ENCODE peak calls at places on chromosomes 3 and 15, in eight cellular contexts. One of them, this sample, is unnamed.

GRCh38 chr3:171525437-171525836 is 65.2 kb upstream of the TNIK start:
- DNase-seq in heart right ventricle: no peak
- DNase-seq in ovary: no peak
- DNase-seq in right lobe of liver: no peak
- DNase-seq in dorsolateral prefrontal cortex: no peak
- DNase-seq in AG04450: no peak
- DNase-seq in neural progenitor cell: no peak
- DNase-seq in astrocyte: no peak
- DNase-seq in this sample: no peak

GRCh38 chr3:196537319-196537984 is 22.3 kb upstream of the SMCO1 start:
- DNase-seq in heart right ventricle: no peak
- DNase-seq in ovary: no peak
- DNase-seq in right lobe of liver: no peak
- DNase-seq in dorsolateral prefrontal cortex: peak; percentile 25
- DNase-seq in AG04450: no peak
- DNase-seq in neural progenitor cell: peak; percentile 60
- DNase-seq in astrocyte: no peak
- DNase-seq in this sample: peak; percentile 43

GRCh38 chr3:112128843-112129727 is 4.0 kb downstream of the GCSAM start:
- DNase-seq in heart right ventricle: no peak
- DNase-seq in ovary: no peak
- DNase-seq in right lobe of liver: no peak
- DNase-seq in dorsolateral prefrontal cortex: no peak
- DNase-seq in AG04450: peak; percentile 16
- DNase-seq in neural progenitor cell: peak; percentile 6
- DNase-seq in astrocyte: peak; percentile 4
- DNase-seq in this sample: peak; percentile 82

GRCh38 chr3:102038477-102039142 is 189.3 kb downstream of the NFKBIZ start:
- DNase-seq in heart right ventricle: no peak
- DNase-seq in ovary: no peak
- DNase-seq in right lobe of liver: no peak
- DNase-seq in dorsolateral prefrontal cortex: no peak
- DNase-seq in AG04450: no peak
- DNase-seq in neural progenitor cell: no peak
- DNase-seq in astrocyte: no peak
- DNase-seq in this sample: no peak

GRCh38 chr3:54965746-54966145 is 37.9 kb upstream of the LRTM1 start:
- DNase-seq in heart right ventricle: no peak
- DNase-seq in ovary: no peak
- DNase-seq in right lobe of liver: no peak
- DNase-seq in dorsolateral prefrontal cortex: no peak
- DNase-seq in AG04450: peak; percentile 90
- DNase-seq in neural progenitor cell: no peak
- DNase-seq in astrocyte: peak; percentile 96
- DNase-seq in this sample: no peak

GRCh38 chr3:77795013-77795412 is 755.1 kb downstream of the ROBO2 start:
- DNase-seq in heart right ventricle: no peak
- DNase-seq in ovary: no peak
- DNase-seq in right lobe of liver: no peak
- DNase-seq in dorsolateral prefrontal cortex: no peak
- DNase-seq in AG04450: no peak
- DNase-seq in neural progenitor cell: peak; percentile 33
- DNase-seq in astrocyte: no peak
- DNase-seq in this sample: no peak

GRCh38 chr3:134483195-134483890 is 2.4 kb downstream of the ANAPC13 start:
- DNase-seq in heart right ventricle: no peak
- DNase-seq in ovary: no peak
- DNase-seq in right lobe of liver: no peak
- DNase-seq in dorsolateral prefrontal cortex: no peak
- DNase-seq in AG04450: peak; percentile 46
- DNase-seq in neural progenitor cell: no peak
- DNase-seq in astrocyte: peak; percentile 90
- DNase-seq in this sample: no peak

GRCh38 chr3:107450254-107450653 is 72.5 kb upstream of the BBX start:
- DNase-seq in heart right ventricle: no peak
- DNase-seq in ovary: no peak
- DNase-seq in right lobe of liver: no peak
- DNase-seq in dorsolateral prefrontal cortex: no peak
- DNase-seq in AG04450: no peak
- DNase-seq in neural progenitor cell: no peak
- DNase-seq in astrocyte: peak; percentile 26
- DNase-seq in this sample: no peak

GRCh38 chr3:53222183-53222901 is 33.5 kb downstream of the TKT start:
- DNase-seq in heart right ventricle: no peak
- DNase-seq in ovary: peak; percentile 17
- DNase-seq in right lobe of liver: no peak
- DNase-seq in dorsolateral prefrontal cortex: no peak
- DNase-seq in AG04450: no peak
- DNase-seq in neural progenitor cell: no peak
- DNase-seq in astrocyte: no peak
- DNase-seq in this sample: no peak

GRCh38 chr3:10395671-10396070 is 74.8 kb upstream of the SEC13 start:
- DNase-seq in heart right ventricle: no peak
- DNase-seq in ovary: no peak
- DNase-seq in right lobe of liver: no peak
- DNase-seq in dorsolateral prefrontal cortex: no peak
- DNase-seq in AG04450: no peak
- DNase-seq in neural progenitor cell: no peak
- DNase-seq in astrocyte: no peak
- DNase-seq in this sample: peak; percentile 42

GRCh38 chr3:124834723-124835718 is 52.1 kb downstream of the ITGB5 start:
- DNase-seq in heart right ventricle: no peak
- DNase-seq in ovary: peak; percentile 56
- DNase-seq in right lobe of liver: peak; percentile 65
- DNase-seq in dorsolateral prefrontal cortex: peak; percentile 48
- DNase-seq in AG04450: peak; percentile 96
- DNase-seq in neural progenitor cell: peak; percentile 62
- DNase-seq in astrocyte: peak; percentile 83
- DNase-seq in this sample: peak; percentile 30

GRCh38 chr3:141250828-141251227 is 19.2 kb downstream of the PXYLP1 start:
- DNase-seq in heart right ventricle: no peak
- DNase-seq in ovary: no peak
- DNase-seq in right lobe of liver: no peak
- DNase-seq in dorsolateral prefrontal cortex: no peak
- DNase-seq in AG04450: no peak
- DNase-seq in neural progenitor cell: no peak
- DNase-seq in astrocyte: peak; percentile 69
- DNase-seq in this sample: no peak

GRCh38 chr3:194952882-194953281 is 267.2 kb downstream of the FAM43A start:
- DNase-seq in heart right ventricle: no peak
- DNase-seq in ovary: no peak
- DNase-seq in right lobe of liver: no peak
- DNase-seq in dorsolateral prefrontal cortex: no peak
- DNase-seq in AG04450: no peak
- DNase-seq in neural progenitor cell: no peak
- DNase-seq in astrocyte: no peak
- DNase-seq in this sample: no peak

GRCh38 chr3:23945903-23946751 is 1.0 kb downstream of the NR1D2 start:
- DNase-seq in heart right ventricle: peak; percentile 99
- DNase-seq in ovary: peak; percentile 100
- DNase-seq in right lobe of liver: peak; percentile 98
- DNase-seq in dorsolateral prefrontal cortex: peak; percentile 95
- DNase-seq in AG04450: peak; percentile 77
- DNase-seq in neural progenitor cell: peak; percentile 99
- DNase-seq in astrocyte: peak; percentile 75
- DNase-seq in this sample: peak; percentile 98

GRCh38 chr3:155676252-155676981 is 68.5 kb downstream of the PLCH1 start:
- DNase-seq in heart right ventricle: no peak
- DNase-seq in ovary: peak; percentile 36
- DNase-seq in right lobe of liver: no peak
- DNase-seq in dorsolateral prefrontal cortex: peak; percentile 44
- DNase-seq in AG04450: no peak
- DNase-seq in neural progenitor cell: peak; percentile 13
- DNase-seq in astrocyte: peak; percentile 62
- DNase-seq in this sample: no peak

GRCh38 chr15:30791239-30791638 is 112.5 kb upstream of the FAN1 start:
- DNase-seq in heart right ventricle: no peak
- DNase-seq in ovary: no peak
- DNase-seq in right lobe of liver: no peak
- DNase-seq in dorsolateral prefrontal cortex: no peak
- DNase-seq in AG04450: no peak
- DNase-seq in neural progenitor cell: peak; percentile 17
- DNase-seq in astrocyte: no peak
- DNase-seq in this sample: no peak

GRCh38 chr3:169448501-169448900 is 215.0 kb downstream of the MECOM start:
- DNase-seq in heart right ventricle: no peak
- DNase-seq in ovary: no peak
- DNase-seq in right lobe of liver: no peak
- DNase-seq in dorsolateral prefrontal cortex: no peak
- DNase-seq in AG04450: no peak
- DNase-seq in neural progenitor cell: no peak
- DNase-seq in astrocyte: no peak
- DNase-seq in this sample: no peak

GRCh38 chr3:107431298-107432012 is 54.2 kb downstream of the CCDC54 start:
- DNase-seq in heart right ventricle: peak; percentile 68
- DNase-seq in ovary: peak; percentile 83
- DNase-seq in right lobe of liver: peak; percentile 81
- DNase-seq in dorsolateral prefrontal cortex: peak; percentile 77
- DNase-seq in AG04450: no peak
- DNase-seq in neural progenitor cell: peak; percentile 82
- DNase-seq in astrocyte: peak; percentile 59
- DNase-seq in this sample: peak; percentile 32

GRCh38 chr15:55254916-55255679 is 34.5 kb downstream of the RAB27A start:
- DNase-seq in heart right ventricle: no peak
- DNase-seq in ovary: no peak
- DNase-seq in right lobe of liver: no peak
- DNase-seq in dorsolateral prefrontal cortex: no peak
- DNase-seq in AG04450: no peak
- DNase-seq in neural progenitor cell: no peak
- DNase-seq in astrocyte: no peak
- DNase-seq in this sample: no peak
- H3K27ac ChIP-seq in heart right ventricle: peak overlapping the region; percentile 73
- H3K27ac ChIP-seq in ovary: no peak overlapping the region
- H3K27ac ChIP-seq in right lobe of liver: peak overlapping the region; percentile 28
- H3K27ac ChIP-seq in dorsolateral prefrontal cortex: no peak overlapping the region
- H3K27ac ChIP-seq in AG04450: no peak overlapping the region
- H3K27ac ChIP-seq in neural progenitor cell: no peak overlapping the region
- H3K27ac ChIP-seq in astrocyte: no peak overlapping the region
- H3K27ac ChIP-seq in this sample: peak overlapping the region; percentile 64

GRCh38 chr15:33980159-33980558 is 11.9 kb downstream of the CHRM5 start:
- DNase-seq in heart right ventricle: no peak
- DNase-seq in ovary: no peak
- DNase-seq in right lobe of liver: no peak
- DNase-seq in dorsolateral prefrontal cortex: no peak
- DNase-seq in AG04450: no peak
- DNase-seq in neural progenitor cell: no peak
- DNase-seq in astrocyte: no peak
- DNase-seq in this sample: no peak

GRCh38 chr15:33988384-33988783 is 20.1 kb downstream of the CHRM5 start:
- DNase-seq in heart right ventricle: no peak
- DNase-seq in ovary: no peak
- DNase-seq in right lobe of liver: no peak
- DNase-seq in dorsolateral prefrontal cortex: no peak
- DNase-seq in AG04450: no peak
- DNase-seq in neural progenitor cell: no peak
- DNase-seq in astrocyte: peak; percentile 42
- DNase-seq in this sample: no peak

GRCh38 chr15:33987444-33987843 is 19.1 kb downstream of the CHRM5 start:
- DNase-seq in heart right ventricle: no peak
- DNase-seq in ovary: no peak
- DNase-seq in right lobe of liver: no peak
- DNase-seq in dorsolateral prefrontal cortex: no peak
- DNase-seq in AG04450: no peak
- DNase-seq in neural progenitor cell: no peak
- DNase-seq in astrocyte: no peak
- DNase-seq in this sample: no peak

GRCh38 chr15:33985287-33985686 is 17.0 kb downstream of the CHRM5 start:
- DNase-seq in heart right ventricle: no peak
- DNase-seq in ovary: no peak
- DNase-seq in right lobe of liver: no peak
- DNase-seq in dorsolateral prefrontal cortex: no peak
- DNase-seq in AG04450: peak; percentile 71
- DNase-seq in neural progenitor cell: peak; percentile 47
- DNase-seq in astrocyte: peak; percentile 93
- DNase-seq in this sample: no peak

DNA sequence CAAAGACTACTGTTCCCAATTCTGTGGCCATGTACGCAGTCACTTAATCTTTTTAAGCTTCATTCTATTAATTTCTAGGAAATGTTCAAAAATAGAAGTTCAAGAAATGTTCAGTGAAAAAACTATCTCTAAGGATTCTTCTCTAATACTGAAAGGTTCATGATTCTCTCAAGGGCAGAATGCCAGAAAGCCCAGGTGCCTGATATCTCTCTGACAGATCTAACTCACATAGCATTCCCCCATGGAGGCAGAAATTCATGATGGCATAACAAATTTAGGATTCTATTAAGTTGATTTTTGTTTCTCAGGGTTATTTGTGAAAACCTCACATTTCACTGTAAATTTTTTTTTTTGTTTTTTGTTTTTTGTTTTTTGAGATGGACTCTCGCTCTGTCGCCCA is 17.5 kb downstream of the CHRM5 start:
- DNase-seq in heart right ventricle: no peak
- DNase-seq in ovary: no peak
- DNase-seq in right lobe of liver: no peak
- DNase-seq in dorsolateral prefrontal cortex: no peak
- DNase-seq in AG04450: no peak
- DNase-seq in neural progenitor cell: no peak
- DNase-seq in astrocyte: peak; percentile 36
- DNase-seq in this sample: no peak
- H3K4me3 ChIP-seq in heart right ventricle: no peak overlapping the region
- H3K4me3 ChIP-seq in ovary: no peak overlapping the region
- H3K4me3 ChIP-seq in right lobe of liver: no peak overlapping the region
- H3K4me3 ChIP-seq in dorsolateral prefrontal cortex: no peak overlapping the region
- H3K4me3 ChIP-seq in AG04450: no peak overlapping the region
- H3K4me3 ChIP-seq in neural progenitor cell: no peak overlapping the region
- H3K4me3 ChIP-seq in astrocyte: no peak overlapping the region
- H3K4me3 ChIP-seq in this sample: no peak overlapping the region

DNA sequence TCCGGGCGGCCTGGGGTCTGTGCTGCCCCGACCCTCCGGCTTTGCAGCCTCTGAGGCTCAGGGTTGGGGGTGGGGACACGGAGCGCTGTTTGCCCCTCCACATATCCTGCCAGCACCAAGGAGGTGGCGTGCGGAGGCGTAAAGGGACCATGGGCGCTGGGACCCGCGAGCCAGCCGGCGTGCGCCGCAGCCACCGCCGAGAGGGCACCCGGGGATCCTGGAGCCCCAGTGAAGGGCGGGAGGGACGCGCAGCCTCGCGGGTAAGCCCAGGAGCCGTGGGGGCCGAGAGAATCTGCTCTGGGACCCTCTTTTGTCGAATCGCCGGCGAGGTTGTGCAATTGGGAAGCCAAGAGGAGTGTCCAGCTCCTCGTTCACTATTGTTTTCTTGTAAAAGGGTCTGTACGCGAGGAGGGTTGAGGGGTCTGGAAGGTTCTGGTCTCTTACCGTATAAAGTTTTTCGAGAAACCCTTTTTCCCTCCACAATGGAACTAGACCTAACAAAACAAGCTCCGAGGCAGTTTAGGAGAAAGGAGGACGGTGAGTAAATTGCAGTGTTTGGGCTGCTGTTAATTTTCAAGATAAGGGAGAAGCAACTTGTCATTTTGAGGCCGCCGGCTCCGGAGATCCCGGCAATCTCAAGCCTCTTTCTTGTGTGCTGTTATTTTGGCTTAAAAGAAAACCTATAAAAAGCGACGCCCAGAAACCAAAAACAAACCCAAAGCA is 29.9 kb upstream of the ST3GAL6 start:
- DNase-seq in heart right ventricle: peak; percentile 54
- DNase-seq in ovary: peak; percentile 40
- DNase-seq in right lobe of liver: peak; percentile 61
- DNase-seq in dorsolateral prefrontal cortex: peak; percentile 45
- DNase-seq in AG04450: no peak
- DNase-seq in neural progenitor cell: peak; percentile 67
- DNase-seq in astrocyte: peak; percentile 7
- DNase-seq in this sample: no peak
- H3K27me3 ChIP-seq in heart right ventricle: no peaks in the 10 kb centered on the region
- H3K27me3 ChIP-seq in ovary: no peaks in the 10 kb centered on the region
- H3K27me3 ChIP-seq in right lobe of liver: no peaks in the 10 kb centered on the region
- H3K27me3 ChIP-seq in dorsolateral prefrontal cortex: no peaks in the 10 kb centered on the region
- H3K27me3 ChIP-seq in AG04450: no peaks in the 10 kb centered on the region
- H3K27me3 ChIP-seq in neural progenitor cell: peaks cover 23% of the 10 kb centered on the region
- H3K27me3 ChIP-seq in astrocyte: no peaks in the 10 kb centered on the region
- H3K27me3 ChIP-seq in this sample: peaks cover 20% of the 10 kb centered on the region

GRCh38 chr15:66843581-66843980 is 141.5 kb downstream of the SMAD6 start:
- DNase-seq in heart right ventricle: no peak
- DNase-seq in ovary: no peak
- DNase-seq in right lobe of liver: no peak
- DNase-seq in dorsolateral prefrontal cortex: no peak
- DNase-seq in AG04450: no peak
- DNase-seq in neural progenitor cell: no peak
- DNase-seq in astrocyte: no peak
- DNase-seq in this sample: no peak
- H3K27ac ChIP-seq in heart right ventricle: no peak overlapping the region
- H3K27ac ChIP-seq in ovary: no peak overlapping the region
- H3K27ac ChIP-seq in right lobe of liver: peak overlapping the region; percentile 65
- H3K27ac ChIP-seq in dorsolateral prefrontal cortex: no peak overlapping the region
- H3K27ac ChIP-seq in AG04450: peak overlapping the region; percentile 82
- H3K27ac ChIP-seq in neural progenitor cell: no peak overlapping the region
- H3K27ac ChIP-seq in astrocyte: no peak overlapping the region
- H3K27ac ChIP-seq in this sample: no peak overlapping the region

This sample was measured in CD4-positive, alpha-beta memory T cell.